ENCODE peak calls at places on chromosomes 6 and 20, in six cellular contexts. J is GM23338, P is GM23248, H is SK-N-SH, D is PC-3, E is MM.1S. Z is an unnamed sample.

GRCh38 chr6:17336425-17336824 is 55.3 kb downstream of the RBM24 start:
- DNase-seq in E (no peak), P (no peak), H (no peak), D (no peak), J (no peak), Z (no peak)

GRCh38 chr20:38932457-38933120 is 6.4 kb downstream of the FAM83D start:
- DNase-seq in E (no peak), J (peak; percentile 23), D (no peak), P (peak; percentile 32), H (no peak), Z (no peak)

GRCh38 chr6:106173480-106173879 is 87.3 kb downstream of the PRDM1 start:
- DNase-seq in J (no peak), E (no peak), D (no peak), P (no peak), H (no peak), Z (no peak)

GRCh38 chr6:115666997-115667396 is 393.7 kb downstream of the FRK start:
- DNase-seq in P (no peak), H (no peak), E (no peak), D (no peak), J (no peak), Z (no peak)

GRCh38 chr20:25477156-25477882 is 69.8 kb downstream of the GINS1 start:
- DNase-seq in P (no peak), D (no peak), J (no peak), H (no peak), E (no peak), Z (no peak)

GRCh38 chr6:6227896-6228295 is 92.6 kb downstream of the F13A1 start:
- DNase-seq in D (no peak), E (no peak), J (no peak), P (no peak), H (no peak), Z (no peak)

GRCh38 chr6:167797079-167797870 is 29.4 kb upstream of the AFDN start:
- DNase-seq in P (no peak), E (no peak), H (no peak), D (peak; percentile 42), J (peak; percentile 22), Z (no peak)

GRCh38 chr6:89411269-89412070 is 603 bp downstream of the RRAGD start:
- DNase-seq in E (peak; percentile 34), D (no peak), H (peak; percentile 80), P (peak; percentile 54), J (peak; percentile 76), Z (peak; percentile 83)

GRCh38 chr6:169263836-169264608 is 10.4 kb upstream of the THBS2 start:
- DNase-seq in J (no peak), H (peak; percentile 78), P (peak; percentile 78), E (no peak), D (peak; percentile 71), Z (no peak)

DNA sequence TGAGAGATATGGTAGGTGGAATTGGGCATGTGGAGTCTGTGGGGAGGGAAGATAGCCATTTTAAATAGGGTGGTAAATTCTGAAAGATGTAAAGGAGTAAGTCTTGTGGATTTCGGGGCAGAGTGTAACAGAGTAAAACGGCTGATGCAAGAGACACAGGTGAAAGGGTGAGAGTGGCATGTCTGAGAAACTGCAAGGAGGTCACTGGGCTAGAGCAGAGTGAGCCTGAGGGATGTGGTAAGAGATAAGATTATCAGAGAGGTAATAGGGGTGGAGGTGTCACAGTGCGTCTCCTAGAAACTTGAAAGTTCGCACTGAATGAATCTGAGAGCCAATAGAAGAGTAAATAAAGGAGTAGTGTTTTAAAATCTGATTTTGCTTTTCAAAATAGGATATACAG is 308.1 kb downstream of the EPM2A start:
- DNase-seq in P (no peak), H (no peak), D (no peak), E (no peak), J (peak; percentile 32), Z (no peak)
- TF ChIP-seq EZH2phosphoT487 in P (no peak), H (no peak), D (no peak), E (no peak), J (no peak), Z (no peak)

GRCh38 chr6:148548065-148548748 is 198.6 kb upstream of the UST start:
- DNase-seq in J (no peak), E (no peak), P (peak; percentile 30), D (no peak), H (no peak), Z (no peak)
- H3K4me2 ChIP-seq in J (no peak overlapping the region), E (no peak overlapping the region), P (no peak overlapping the region), D (no peak overlapping the region), H (peak overlapping the region; percentile 52), Z (no peak overlapping the region)

DNA sequence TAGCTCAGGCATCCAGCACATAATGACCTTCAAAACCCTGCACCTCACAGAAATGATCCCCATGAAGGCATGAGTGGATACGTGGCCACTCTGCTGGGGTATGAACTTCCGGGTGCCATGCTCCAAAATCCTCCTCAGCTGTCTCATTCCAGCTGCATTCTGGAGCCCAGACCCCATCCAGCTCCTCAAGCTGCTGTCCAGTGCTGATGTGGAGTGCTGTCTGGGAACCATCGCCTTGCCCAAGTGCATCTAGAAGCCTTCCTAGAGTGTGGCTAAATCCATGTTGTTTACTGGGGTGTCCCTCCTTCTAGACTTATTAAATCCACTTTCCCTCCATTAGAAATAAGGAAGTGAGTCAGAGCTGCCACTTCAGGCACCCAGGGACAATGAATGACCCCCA is 130.8 kb upstream of the PTPRT start:
- DNase-seq in H (no peak), E (no peak), P (peak; percentile 7), D (no peak), J (no peak), Z (peak; percentile 13)
- H3F3A ChIP-seq in H (no peaks in the 10 kb centered on the region), E (no peaks in the 10 kb centered on the region), P (no peaks in the 10 kb centered on the region), D (no peaks in the 10 kb centered on the region), J (no peaks in the 10 kb centered on the region), Z (no peaks in the 10 kb centered on the region)

GRCh38 chr6:63272397-63272796 is 47.4 kb downstream of the LGSN start:
- DNase-seq in H (peak; percentile 35), D (peak; percentile 48), E (peak; percentile 56), P (peak; percentile 46), J (peak; percentile 37), Z (peak; percentile 46)
- TF ChIP-seq EZH2phosphoT487 in H (no peak), D (no peak), E (no peak), P (no peak), J (no peak), Z (no peak)

DNA sequence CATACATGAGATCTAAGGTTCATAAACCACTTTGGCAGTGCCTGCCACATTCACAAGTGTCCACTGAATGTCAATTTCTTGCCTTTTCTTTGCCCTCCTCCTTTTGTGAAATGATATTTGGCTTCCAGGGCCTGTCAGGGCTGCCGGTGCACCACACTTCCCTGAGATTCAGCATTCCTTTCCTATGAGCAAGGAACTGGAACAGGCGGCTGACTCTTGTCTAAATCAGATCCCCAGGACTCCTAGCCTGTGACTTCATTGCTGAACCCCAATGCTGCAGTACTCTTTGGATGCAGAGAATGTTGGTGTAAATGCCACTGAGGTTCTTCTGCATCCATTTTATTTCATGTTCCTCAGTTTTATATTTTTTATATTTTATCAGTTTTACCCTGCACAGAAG is 172.2 kb downstream of the ARID1B start:
- DNase-seq in P (peak; percentile 78), E (no peak), D (peak; percentile 78), H (no peak), J (no peak), Z (no peak)
- H3K4me2 ChIP-seq in P (peak overlapping the region; percentile 19), E (no peak overlapping the region), D (peak overlapping the region; percentile 75), H (peak overlapping the region; percentile 40), J (no peak overlapping the region), Z (no peak overlapping the region)

GRCh38 chr20:367486-367887 is 13.1 kb upstream of the TRIB3 start:
- DNase-seq in J (no peak), P (no peak), D (no peak), H (no peak), E (no peak), Z (no peak)
- H3F3A ChIP-seq in J (peaks cover 3% of the 10 kb centered on the region), P (peaks cover 5% of the 10 kb centered on the region), D (peaks cover 8% of the 10 kb centered on the region), H (peaks cover 3% of the 10 kb centered on the region), E (no peaks in the 10 kb centered on the region), Z (no peaks in the 10 kb centered on the region)

DNA sequence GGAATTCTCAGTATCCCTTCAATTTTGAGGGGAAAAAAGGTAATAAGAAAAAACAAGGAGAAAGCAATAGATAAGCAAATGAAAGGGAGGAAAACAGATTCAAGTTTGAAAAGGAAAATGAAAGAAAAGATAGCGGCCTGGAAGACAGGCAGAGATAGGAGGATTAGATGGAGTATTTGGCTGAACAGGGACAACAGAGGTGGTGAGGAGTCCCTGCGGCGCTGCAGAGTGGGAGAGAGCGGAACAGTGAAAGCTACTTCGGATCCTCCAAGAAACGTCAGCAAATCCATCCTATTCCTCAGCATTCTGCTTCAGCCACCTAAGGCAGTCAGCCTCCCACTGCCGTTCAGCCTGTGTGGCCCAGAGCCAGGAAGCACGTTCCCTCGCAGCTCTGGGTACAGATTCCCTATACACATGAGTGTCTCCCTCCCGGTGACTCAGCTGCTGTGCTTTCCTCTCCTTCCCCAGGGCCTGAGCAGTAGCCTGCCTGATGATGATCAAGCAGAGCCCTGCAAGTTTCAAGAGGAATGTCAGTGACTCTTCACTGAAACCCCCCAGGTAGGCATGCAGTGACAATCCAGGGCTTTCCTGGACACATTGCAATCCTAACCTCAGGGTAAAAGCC is 43.4 kb upstream of the CDYL start:
- DNase-seq in H (peak; percentile 39), P (peak; percentile 99), E (no peak), D (peak; percentile 93), J (peak; percentile 55), Z (peak; percentile 55)
- TF ChIP-seq EZH2phosphoT487 in H (no peak), P (no peak), E (no peak), D (no peak), J (no peak), Z (no peak)

GRCh38 chr6:158415666-158416065 is 103.4 kb downstream of the TULP4 start:
- DNase-seq in H (no peak), D (no peak), E (no peak), P (no peak), J (no peak), Z (no peak)

GRCh38 chr6:158416841-158417759 is 104.8 kb downstream of the TULP4 start:
- DNase-seq in E (no peak), D (no peak), P (peak; percentile 40), J (no peak), H (no peak), Z (no peak)

GRCh38 chr6:158417760-158418098 is 105.5 kb downstream of the TULP4 start:
- DNase-seq in D (peak; percentile 76), E (no peak), H (no peak), P (peak; percentile 84), J (no peak), Z (no peak)

GRCh38 chr6:158419339-158419909 is 107.2 kb downstream of the TULP4 start:
- DNase-seq in H (no peak), J (no peak), E (no peak), P (no peak), D (no peak), Z (no peak)

GRCh38 chr6:158418501-158418900 is 106.2 kb downstream of the TULP4 start:
- DNase-seq in J (no peak), H (no peak), D (no peak), P (peak; percentile 50), E (no peak), Z (no peak)
- H3K4me2 ChIP-seq in J (no peak overlapping the region), H (peak overlapping the region; percentile 72), D (no peak overlapping the region), P (no peak overlapping the region), E (no peak overlapping the region), Z (no peak overlapping the region)

DNA sequence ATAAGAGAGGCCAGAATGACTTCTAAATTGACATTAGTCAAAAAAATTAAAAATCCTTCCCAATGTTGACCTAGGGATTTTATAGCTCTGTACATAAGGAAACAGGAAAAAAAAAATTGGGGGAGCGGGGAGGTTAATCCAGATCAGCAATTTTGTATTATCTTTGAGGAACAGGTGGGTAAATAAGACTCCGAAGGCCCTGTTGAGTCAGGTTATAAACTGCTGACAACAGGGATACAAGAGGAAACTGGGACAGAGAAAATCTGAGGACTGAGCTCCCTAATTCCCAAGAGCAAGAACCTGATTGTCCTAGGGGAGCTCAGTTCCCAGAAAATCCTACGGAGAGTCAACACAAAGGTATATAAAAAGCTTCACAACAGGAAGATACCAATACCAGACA is 26.8 kb upstream of the CRIP3 start:
- DNase-seq in E (no peak), D (no peak), H (no peak), P (no peak), J (no peak), Z (no peak)
- H3F3A ChIP-seq in E (no peaks in the 10 kb centered on the region), D (no peaks in the 10 kb centered on the region), H (peaks cover 6% of the 10 kb centered on the region), P (no peaks in the 10 kb centered on the region), J (no peaks in the 10 kb centered on the region), Z (peaks cover 10% of the 10 kb centered on the region)

GRCh38 chr20:55160022-55160421 is 684.6 kb downstream of the DOK5 start:
- DNase-seq in H (no peak), P (no peak), E (no peak), J (no peak), D (peak; percentile 8), Z (peak; percentile 11)
- TF ChIP-seq EZH2phosphoT487 in H (no peak), P (no peak), E (no peak), J (no peak), D (no peak), Z (no peak)

Z was measured in neural progenitor cell.